ENCODE peak calls at places on chromosomes 16 and 17, in eight cellular contexts. A, V, R, L, D, K, O and S are unnamed samples.

GRCh38 chr16:86011532-86011931 is 112.6 kb downstream of the IRF8 start:
- DNase-seq in L (no peak), K (peak), R (no peak), A (no peak), O (no peak), V (no peak), D (no peak), S (no peak)

GRCh38 chr17:48587276-48588073 is 2.6 kb downstream of the HOXB3 start:
- DNase-seq in D (no peak), A (no peak), O (no peak), R (no peak), L (no peak), K (no peak), V (no peak), S (no peak)

GRCh38 chr16:85350973-85351372 is 238.7 kb upstream of the CIBAR2 start:
- DNase-seq in D (peak), V (peak), R (peak), O (no peak), L (peak), K (peak), A (no peak), S (peak)

GRCh38 chr17:76360461-76360860 is 6.7 kb upstream of the PRPSAP1 start:
- DNase-seq in V (no peak), A (no peak), L (no peak), K (no peak), D (no peak), O (no peak), R (no peak), S (no peak)

GRCh38 chr17:27224526-27225315 is 69.2 kb upstream of the WSB1 start:
- DNase-seq in A (no peak), D (no peak), K (no peak), R (peak), O (no peak), L (no peak), V (no peak), S (no peak)

GRCh38 chr16:81807767-81808166 is 28.7 kb downstream of the PLCG2 start:
- DNase-seq in D (no peak), A (no peak), V (no peak), L (no peak), O (no peak), K (no peak), R (no peak), S (no peak)

GRCh38 chr17:19265755-19266154 is 28.6 kb downstream of the EPN2 start:
- DNase-seq in D (no peak), A (no peak), L (no peak), K (no peak), O (no peak), R (no peak), V (no peak), S (no peak)

GRCh38 chr17:42698736-42699414 is 16.5 kb downstream of the CNTNAP1 start:
- DNase-seq in V (no peak), L (peak), K (no peak), O (no peak), A (peak), R (peak), D (no peak), S (peak)

GRCh38 chr17:19753661-19754463 is 5.8 kb upstream of the ALDH3A1 start:
- DNase-seq in D (no peak), L (peak), O (no peak), R (no peak), K (no peak), V (peak), A (peak), S (no peak)

GRCh38 chr17:37191219-37191618 is 184.6 kb upstream of the C17orf78 start:
- DNase-seq in R (peak), K (no peak), A (no peak), O (no peak), L (no peak), D (no peak), V (no peak), S (no peak)

GRCh38 chr17:60971515-60972369 is 294.1 kb downstream of the BCAS3 start:
- DNase-seq in R (peak), O (peak), A (peak), K (no peak), L (no peak), D (no peak), V (peak), S (peak)

GRCh38 chr16:89363621-89364393 is 126.6 kb downstream of the ANKRD11 start:
- DNase-seq in O (peak), D (peak), K (peak), A (peak), R (peak), V (peak), L (peak), S (peak)

GRCh38 chr16:30656388-30656787 is 1.8 kb upstream of the FBRS start:
- DNase-seq in V (no peak), O (no peak), K (no peak), A (no peak), D (no peak), L (no peak), R (no peak), S (no peak)

GRCh38 chr16:55703003-55704001 is 47.5 kb downstream of the SLC6A2 start:
- DNase-seq in K (peak), R (peak), A (peak), V (peak), O (no peak), D (no peak), L (no peak), S (peak)

GRCh38 chr16:27929818-27930217 is 133.7 kb downstream of the GSG1L start:
- DNase-seq in K (no peak), O (no peak), A (no peak), D (no peak), L (no peak), V (no peak), R (no peak), S (no peak)

GRCh38 chr17:29715680-29716079 is 93.0 kb upstream of the CORO6 start:
- DNase-seq in L (no peak), D (no peak), K (no peak), R (no peak), V (no peak), O (no peak), A (no peak), S (no peak)

GRCh38 chr17:78759969-78760352 is 22.1 kb downstream of the CYTH1 start:
- DNase-seq in L (no peak), O (no peak), V (no peak), D (no peak), A (no peak), K (no peak), R (no peak), S (no peak)

GRCh38 chr16:85735946-85736345 is 14.9 kb downstream of the C16orf74 start:
- DNase-seq in O (no peak), A (no peak), D (no peak), R (no peak), L (no peak), V (no peak), K (no peak), S (no peak)

GRCh38 chr16:30183961-30184429 is 593 bp downstream of the CORO1A start:
- DNase-seq in L (peak), V (no peak), K (peak), D (peak), R (no peak), A (no peak), O (peak), S (no peak)

GRCh38 chr16:46822270-46822669 is 8.7 kb downstream of the C16orf87 start:
- DNase-seq in V (no peak), A (no peak), D (no peak), L (no peak), K (no peak), O (no peak), R (peak), S (peak)

GRCh38 chr17:19713462-19713861 is 2.9 kb downstream of the SLC47A2 start:
- DNase-seq in A (no peak), V (no peak), K (peak), R (no peak), L (no peak), D (no peak), O (no peak), S (no peak)

GRCh38 chr17:28657756-28658155 is 4.0 kb downstream of the SDF2 start:
- DNase-seq in O (no peak), V (no peak), A (no peak), D (no peak), R (peak), K (peak), L (no peak), S (no peak)

DNA sequence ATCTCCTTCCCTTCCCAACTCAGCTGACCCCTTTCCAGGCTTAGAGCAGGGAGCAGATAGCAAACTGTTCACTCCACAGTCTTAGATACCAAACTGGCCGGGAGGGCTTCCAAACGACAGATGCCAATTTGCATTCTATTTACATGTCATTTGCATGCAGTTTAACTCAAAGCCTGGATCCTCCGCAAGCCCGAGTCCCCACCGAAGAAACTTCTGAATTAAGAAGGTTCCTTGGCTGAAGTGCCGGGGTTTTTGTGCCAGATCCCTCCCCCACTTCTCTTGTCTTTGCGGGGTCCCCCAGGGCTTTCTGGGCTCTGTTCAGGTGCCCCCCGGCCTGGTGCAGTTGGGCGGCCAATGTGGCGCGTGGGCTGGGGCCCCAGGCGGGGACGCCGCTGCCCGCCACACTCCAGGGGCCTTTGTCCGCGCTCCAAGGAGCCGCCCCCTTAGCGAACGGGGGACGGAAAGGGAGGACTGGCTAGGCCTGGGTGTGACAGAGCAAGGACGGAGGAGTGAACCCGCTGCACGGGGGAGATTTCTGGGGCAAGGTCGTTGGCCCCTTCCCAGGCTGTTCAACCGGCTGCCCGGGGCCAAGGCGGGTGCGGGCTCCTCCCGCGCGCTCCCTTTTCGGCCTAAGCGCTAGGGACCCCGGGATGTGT is 1.2 kb downstream of the GPRC5B start:
- DNase-seq in L (peak), V (no peak), R (no peak), O (no peak), K (peak), D (no peak), A (peak), S (peak)
- H3K4me3 ChIP-seq in L (peak), V (no peak), R (peak), O (peak), K (peak), D (peak), A (peak), S (peak)

GRCh38 chr17:15882058-15882720 is 62.7 kb upstream of the ADORA2B start:
- DNase-seq in K (no peak), L (no peak), D (no peak), A (peak), R (no peak), O (no peak), V (no peak), S (no peak)
- TF ChIP-seq CTCF in K (no peak), L (no peak), D (no peak), A (peak), R (peak), O (no peak), V (peak), S (no peak)

DNA sequence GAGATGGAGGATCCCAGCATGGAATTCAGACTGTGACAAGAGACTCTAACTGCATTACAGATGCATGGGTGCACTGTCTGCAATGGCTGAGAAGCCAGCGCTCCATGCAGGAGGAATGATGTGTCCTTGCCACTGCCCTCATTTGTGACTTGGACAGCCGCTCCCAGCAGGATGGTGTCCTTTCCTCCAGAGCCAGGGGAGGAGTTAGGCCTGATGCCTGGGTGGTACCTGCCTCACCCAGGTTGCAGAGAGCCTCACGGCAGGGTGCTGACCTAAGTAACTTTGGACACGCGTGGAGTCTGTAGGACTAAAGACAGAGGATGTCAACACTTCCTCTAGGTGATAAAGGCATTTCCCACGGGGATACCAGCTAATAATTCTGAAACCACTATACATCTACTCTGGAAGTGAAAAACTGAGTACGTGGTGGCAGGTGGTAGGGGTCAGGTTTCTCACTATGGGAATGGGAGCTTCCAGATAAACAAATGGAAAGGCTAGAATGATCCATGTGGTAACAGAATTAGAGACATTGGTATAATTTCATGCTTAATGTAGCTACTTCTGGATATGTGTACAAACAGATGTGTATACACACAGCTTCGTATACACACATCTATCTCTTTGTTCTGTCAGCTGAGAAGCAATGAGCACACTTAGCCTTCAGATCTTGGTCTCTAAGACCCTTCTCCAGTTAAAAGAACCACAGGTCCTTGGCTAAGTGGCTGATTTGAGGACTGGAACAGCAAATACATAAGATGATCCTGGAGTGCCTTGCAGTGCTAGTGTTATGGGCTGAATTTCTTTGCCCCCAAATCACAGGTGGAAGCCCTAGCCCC is 13.7 kb upstream of the CSNK1D start:
- DNase-seq in O (no peak), D (no peak), L (no peak), V (no peak), K (no peak), R (no peak), A (no peak), S (no peak)
- H3K4me3 ChIP-seq in O (no peak), D (no peak), L (no peak), V (no peak), K (no peak), R (no peak), A (no peak), S (no peak)

DNA sequence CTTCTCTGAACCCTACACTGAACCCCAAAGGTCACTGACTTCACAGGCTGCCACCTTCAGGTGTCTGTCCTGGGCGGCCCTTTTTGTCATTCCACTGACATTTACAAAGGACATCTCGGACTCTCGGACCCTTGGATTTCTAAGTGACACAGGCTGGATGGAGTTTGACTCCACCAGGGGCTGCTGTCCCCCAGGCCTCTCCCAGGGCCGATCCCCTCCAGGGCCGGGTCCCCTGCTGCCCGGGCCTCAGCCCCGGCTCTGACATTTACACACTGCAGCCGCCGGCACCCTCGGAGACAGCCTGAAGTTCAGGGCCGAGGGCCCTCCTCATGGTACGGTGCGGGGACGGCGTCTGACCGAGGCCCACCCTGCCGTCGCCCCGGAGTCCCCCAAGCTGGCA is 24.1 kb downstream of the CACNA1H start:
- DNase-seq in L (no peak), D (no peak), A (no peak), K (no peak), O (no peak), R (no peak), V (no peak), S (no peak)
- TF ChIP-seq CTCF in L (no peak), D (no peak), A (no peak), K (no peak), O (no peak), R (no peak), V (no peak), S (no peak)

DNA sequence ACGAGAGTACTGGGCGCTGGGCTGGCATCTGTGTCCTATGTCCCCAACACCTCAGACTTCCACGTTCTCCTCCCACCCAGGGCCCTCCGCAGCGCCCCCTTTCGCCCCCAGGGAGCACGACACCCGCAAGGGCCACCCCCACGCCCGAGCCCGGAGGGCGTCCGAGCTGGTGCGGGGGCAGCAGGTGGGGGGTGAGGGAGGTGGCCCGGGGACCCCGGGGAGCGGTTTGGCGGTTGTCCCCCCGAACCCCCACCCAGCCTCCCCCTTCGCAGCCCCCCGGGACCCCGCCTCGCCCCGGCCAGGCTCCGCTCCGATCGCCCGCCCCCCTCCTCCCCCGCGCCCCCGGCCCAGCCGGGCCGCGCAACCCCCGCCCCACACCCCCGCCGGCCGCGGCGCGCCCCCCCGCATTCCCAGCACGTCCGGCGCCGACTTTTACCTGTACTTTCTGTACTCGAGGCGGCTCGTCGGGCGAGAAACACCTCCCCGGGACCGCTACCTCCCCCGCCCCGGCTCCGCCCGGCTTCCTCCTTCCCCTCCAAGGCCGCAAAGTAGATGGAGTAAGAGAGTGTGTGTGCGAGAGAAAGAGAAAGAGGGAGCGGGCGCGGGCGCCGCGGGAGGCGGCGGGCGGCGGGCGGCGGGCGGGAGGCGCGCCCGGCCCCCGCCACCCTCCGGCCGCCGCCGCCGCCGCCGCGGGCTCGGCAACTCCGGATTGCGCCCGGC is 897 bp downstream of the CDYL2 start:
- DNase-seq in V (no peak), A (peak), D (peak), O (no peak), R (peak), K (no peak), L (peak), S (peak)
- H3K4me3 ChIP-seq in V (no peak), A (peak), D (peak), O (no peak), R (peak), K (no peak), L (peak), S (peak)

DNA sequence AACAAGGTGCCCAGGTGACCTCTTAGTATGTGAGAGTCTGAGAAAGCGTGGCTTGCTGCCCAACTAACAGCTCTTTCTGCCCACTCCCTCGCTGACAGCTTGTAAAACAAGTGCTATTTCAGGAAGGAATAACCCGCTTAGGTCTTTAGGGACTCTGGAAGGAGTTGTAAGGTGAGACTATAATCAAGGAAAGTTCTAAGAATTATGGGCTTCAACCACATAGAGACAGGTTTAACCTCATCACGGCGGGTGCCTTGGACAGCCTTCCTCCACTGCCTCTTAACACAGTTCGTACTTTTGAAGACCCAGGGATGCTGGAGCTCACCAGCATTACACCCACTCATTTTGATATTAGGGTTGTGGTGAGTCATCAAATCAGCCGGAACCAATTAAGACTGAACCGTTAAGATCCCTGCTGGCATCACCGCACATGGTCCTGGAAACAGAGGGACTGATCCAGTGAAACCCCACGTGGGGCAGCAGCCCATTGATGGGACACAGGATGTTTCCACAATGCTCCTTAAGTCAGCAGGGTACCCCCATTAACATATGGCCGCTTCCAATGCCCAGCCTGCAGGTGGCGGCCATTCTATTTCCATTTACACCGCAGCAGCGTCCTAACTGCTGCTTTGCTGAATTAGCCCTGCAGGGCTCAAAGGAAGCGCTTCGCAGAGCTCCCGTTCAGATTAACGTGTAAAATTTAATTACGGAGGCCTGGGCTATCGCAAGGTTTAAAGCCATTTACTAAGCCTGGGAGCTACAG is 176.6 kb upstream of the SDK2 start:
- DNase-seq in D (no peak), L (no peak), K (peak), R (no peak), A (peak), O (no peak), V (no peak), S (no peak)
- TF ChIP-seq CTCF in D (peak), L (no peak), K (no peak), R (no peak), A (peak), O (no peak), V (peak), S (no peak)

GRCh38 chr17:44351961-44352921 is 7.1 kb downstream of the GRN start:
- DNase-seq in L (no peak), O (no peak), A (no peak), D (no peak), V (no peak), K (no peak), R (no peak), S (no peak)

GRCh38 chr17:44352922-44353655 is 8.0 kb downstream of the GRN start:
- DNase-seq in K (no peak), D (no peak), R (no peak), V (no peak), A (no peak), L (no peak), O (no peak), S (no peak)

GRCh38 chr17:44355310-44355640 is 8.4 kb downstream of the FAM171A2 start:
- DNase-seq in A (no peak), V (no peak), L (no peak), O (no peak), D (no peak), R (no peak), K (no peak), S (no peak)

GRCh38 chr17:44354582-44355309 is 8.9 kb downstream of the FAM171A2 start:
- DNase-seq in K (no peak), R (no peak), O (peak), V (no peak), A (peak), L (no peak), D (no peak), S (no peak)

DNA sequence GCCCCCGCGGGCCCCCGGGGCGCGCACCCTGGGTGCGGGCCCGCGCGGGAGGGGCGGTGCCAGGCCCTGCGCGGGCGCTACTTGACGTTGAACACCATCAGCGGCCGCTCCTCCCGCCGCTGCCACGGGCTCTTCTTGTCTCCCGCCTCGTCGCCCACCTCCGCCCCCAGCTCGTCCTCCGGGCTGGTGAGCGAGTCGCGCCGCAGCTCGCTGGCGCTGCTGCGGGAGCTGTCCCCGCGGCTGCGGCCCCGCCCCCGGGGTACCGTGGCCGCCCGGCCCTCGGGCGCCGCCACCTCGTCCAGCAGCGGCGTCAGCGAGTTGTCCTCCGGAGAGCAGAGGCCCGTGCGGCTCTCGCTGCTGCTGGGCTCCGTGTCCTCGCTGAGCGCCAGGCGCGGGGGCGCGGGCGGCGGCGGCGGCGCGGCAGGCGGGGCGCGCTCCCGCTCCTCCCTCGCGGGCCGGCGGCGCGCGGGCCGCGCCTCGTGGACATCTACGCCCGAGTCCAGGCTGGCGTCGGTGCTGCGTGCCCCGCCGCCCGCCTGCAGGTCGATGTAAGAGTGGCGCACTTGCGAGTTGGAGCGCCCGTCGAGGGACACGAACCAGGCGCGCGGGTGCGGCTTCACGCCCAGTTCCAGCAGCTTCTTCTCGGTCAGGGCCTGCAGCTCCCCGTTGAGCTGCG is 8.7 kb downstream of the GRN start:
- DNase-seq in O (no peak), A (peak), R (peak), D (no peak), K (no peak), V (no peak), L (no peak), S (no peak)
- H3K4me3 ChIP-seq in O (peak), A (peak), R (peak), D (no peak), K (no peak), V (no peak), L (peak), S (no peak)